ENCODE peak calls at places on chromosome 12, in five cellular contexts. C, K, B, S and H are unnamed samples.

GRCh38 chr12:32089156-32089950 is 17.3 kb upstream of the BICD1 start:
- DNase-seq in B (no peak), S (peak; percentile 67), C (no peak), K (no peak), H (no peak)

GRCh38 chr12:77366616-77367015 is 301.2 kb upstream of the E2F7 start:
- DNase-seq in S (no peak), C (no peak), B (no peak), K (no peak), H (no peak)

GRCh38 chr12:98896938-98897337 is 251.8 kb downstream of the APAF1 start:
- DNase-seq in B (no peak), K (no peak), C (no peak), S (no peak), H (no peak)

GRCh38 chr12:125263385-125263784 is 198.2 kb downstream of the AACS start:
- DNase-seq in S (no peak), B (no peak), K (no peak), C (no peak), H (no peak)

GRCh38 chr12:2169964-2170363 is 117.2 kb downstream of the CACNA1C start:
- DNase-seq in S (no peak), B (no peak), K (no peak), C (no peak), H (no peak)

GRCh38 chr12:3055712-3056467 is 21.3 kb upstream of the TSPAN9 start:
- DNase-seq in C (no peak), B (no peak), K (no peak), S (no peak), H (no peak)

GRCh38 chr12:124736115-124737039 is 127.3 kb downstream of the SCARB1 start:
- DNase-seq in B (no peak), K (no peak), S (no peak), C (no peak), H (peak; percentile 22)

GRCh38 chr12:45557020-45557419 is 172.5 kb upstream of the ARID2 start:
- DNase-seq in S (no peak), C (no peak), K (no peak), B (no peak), H (no peak)

GRCh38 chr12:113109360-113109759 is 26.2 kb downstream of the RASAL1 start:
- DNase-seq in C (no peak), B (no peak), S (no peak), K (no peak), H (no peak)

GRCh38 chr12:5388581-5389535 is 43.0 kb upstream of the NTF3 start:
- DNase-seq in S (peak; percentile 71), K (no peak), C (no peak), B (no peak), H (no peak)